ENCODE peak calls at places on chromosomes 11 and 22, in seven cellular contexts. I, D, F, S, G, R and Q are unnamed samples.

GRCh38 chr11:104668797-104669463 is 229.3 kb downstream of the CASP12 start:
- DNase-seq in I (peak; percentile 39), D (no peak), F (no peak), S (no peak), G (no peak), R (no peak), Q (no peak)

GRCh38 chr11:95245038-95245437 is 14.0 kb upstream of the SESN3 start:
- DNase-seq in I (no peak), D (no peak), F (no peak), S (no peak), G (no peak), R (no peak), Q (no peak)

GRCh38 chr11:2578006-2578933 is 121.5 kb downstream of the KCNQ1OT1 start:
- DNase-seq in I (no peak), D (no peak), F (peak; percentile 60), S (peak; percentile 1), G (no peak), R (no peak), Q (no peak)

GRCh38 chr22:38849816-38850215 is 6.0 kb upstream of the NPTXR start:
- DNase-seq in I (no peak), D (no peak), F (no peak), S (no peak), G (no peak), R (no peak), Q (no peak)

GRCh38 chr11:104152941-104153340 is 11.0 kb downstream of the PDGFD start:
- DNase-seq in I (no peak), D (no peak), F (no peak), S (no peak), G (no peak), R (no peak), Q (no peak)

GRCh38 chr22:49400866-49401598 is 426.6 kb downstream of the BRD1 start:
- DNase-seq in I (no peak), D (no peak), F (peak; percentile 22), S (no peak), G (no peak), R (peak; percentile 7), Q (peak; percentile 26)

GRCh38 chr11:125167292-125167953 is 2.9 kb downstream of the PKNOX2 start:
- DNase-seq in I (no peak), D (no peak), F (peak; percentile 77), S (no peak), G (no peak), R (no peak), Q (no peak)

GRCh38 chr11:70353900-70354568 is 44.3 kb upstream of the CTTN start:
- DNase-seq in I (no peak), D (no peak), F (no peak), S (no peak), G (no peak), R (no peak), Q (no peak)

GRCh38 chr11:126282361-126282741 is 542 bp upstream of the TIRAP start:
- DNase-seq in I (no peak), D (peak; percentile 48), F (peak; percentile 77), S (peak; percentile 20), G (peak; percentile 40), R (peak; percentile 53), Q (peak; percentile 74)

GRCh38 chr11:66546368-66546965 is at the start of gene ACTN3:
- DNase-seq in I (no peak), D (peak; percentile 32), F (peak; percentile 87), S (peak; percentile 27), G (no peak), R (peak; percentile 33), Q (no peak)

GRCh38 chr22:28220626-28221363 is 301.7 kb upstream of the PITPNB start:
- DNase-seq in I (no peak), D (no peak), F (no peak), S (no peak), G (no peak), R (no peak), Q (no peak)

GRCh38 chr11:5367461-5368074 is 16.0 kb upstream of the OR51M1 start:
- DNase-seq in I (no peak), D (peak; percentile 12), F (no peak), S (no peak), G (no peak), R (no peak), Q (no peak)

GRCh38 chr22:41775976-41776375 is 24.5 kb upstream of the CCDC134 start:
- DNase-seq in I (no peak), D (no peak), F (no peak), S (no peak), G (no peak), R (no peak), Q (no peak)

GRCh38 chr11:44939673-44940072 is 11.0 kb downstream of the TP53I11 start:
- DNase-seq in I (no peak), D (peak; percentile 72), F (no peak), S (no peak), G (no peak), R (no peak), Q (peak; percentile 80)

GRCh38 chr11:42620796-42621195 is 691.0 kb upstream of the API5 start:
- DNase-seq in I (no peak), D (no peak), F (no peak), S (no peak), G (no peak), R (no peak), Q (no peak)

GRCh38 chr22:28442951-28443876 is 236.4 kb downstream of the TTC28 start:
- DNase-seq in I (no peak), D (peak; percentile 78), F (peak; percentile 84), S (peak; percentile 65), G (peak; percentile 25), R (peak; percentile 72), Q (peak; percentile 79)

DNA sequence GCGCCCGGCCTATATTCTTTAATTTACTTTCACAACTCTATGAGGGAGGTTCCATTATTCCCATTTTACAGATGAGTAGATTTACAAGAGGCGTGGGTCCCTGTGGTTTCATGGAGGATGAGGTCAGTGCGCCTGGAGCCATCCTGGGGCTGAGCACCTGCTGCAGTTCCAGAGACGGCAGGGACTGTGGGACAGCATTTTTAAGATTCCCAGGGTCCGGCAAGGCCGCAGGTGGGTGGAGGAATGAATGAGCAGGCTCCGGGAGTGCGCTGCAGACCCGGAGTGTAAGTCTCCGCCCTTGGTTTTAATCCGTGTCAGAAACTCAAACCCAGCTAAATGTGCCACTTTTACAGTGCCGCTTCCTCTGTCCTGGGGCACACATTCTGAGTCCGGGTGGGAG is 4.1 kb upstream of the CHRM1 start:
- DNase-seq in I (no peak), D (no peak), F (no peak), S (no peak), G (no peak), R (no peak), Q (no peak)
- H3K27me3 ChIP-seq in I (no peaks in the 10 kb centered on the region), D (no peaks in the 10 kb centered on the region), F (peaks cover 69% of the 10 kb centered on the region), S (peaks cover 66% of the 10 kb centered on the region), G (peaks cover 45% of the 10 kb centered on the region), R (peaks cover 56% of the 10 kb centered on the region), Q (peaks cover 7% of the 10 kb centered on the region)

GRCh38 chr11:79931692-79932091 is 490.9 kb upstream of the TENM4 start:
- DNase-seq in I (no peak), D (no peak), F (no peak), S (no peak), G (no peak), R (no peak), Q (no peak)
- TF ChIP-seq CTCF in I (no peak), D (no peak), F (no peak), S (no peak), G (no peak), R (no peak), Q (no peak)

DNA sequence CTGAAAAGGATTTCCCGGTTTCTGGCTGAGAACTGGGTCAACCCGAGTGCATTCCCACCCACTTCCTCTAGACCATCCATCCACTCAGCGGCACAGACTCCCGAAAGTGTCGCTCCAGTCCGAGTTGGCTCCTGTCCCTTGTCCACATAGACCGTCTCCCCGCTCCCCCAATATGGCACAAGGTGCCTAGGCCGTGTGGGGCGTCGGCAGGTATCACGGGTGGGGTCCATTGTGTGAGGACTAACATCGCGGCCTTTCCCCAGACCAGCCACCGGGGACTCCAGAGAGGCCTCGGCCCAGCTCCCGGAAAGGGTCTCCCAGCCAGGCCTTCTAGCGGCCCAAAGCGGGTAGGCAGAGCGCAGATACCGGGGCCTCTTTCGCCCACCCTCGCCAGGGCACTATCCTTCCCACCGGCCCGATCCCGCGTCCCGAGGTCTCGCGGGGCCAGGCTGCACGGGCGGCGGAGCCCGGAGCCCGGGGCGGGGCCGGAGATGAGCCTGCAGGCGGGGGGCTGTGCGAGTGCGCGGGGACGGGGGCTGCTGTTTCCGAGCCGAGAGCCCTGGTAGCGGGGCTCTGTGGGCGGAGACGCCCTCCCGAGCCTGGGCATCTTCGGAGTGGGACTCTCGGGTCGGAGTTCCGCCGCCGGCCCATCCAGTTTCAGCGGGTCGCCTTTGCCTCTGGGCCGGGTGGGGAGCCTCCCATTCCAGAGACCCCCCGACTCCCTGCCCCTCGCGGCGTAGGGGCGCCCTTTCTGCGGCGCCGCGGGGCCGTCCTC is 21.1 kb downstream of the SERPINH1 start:
- DNase-seq in I (no peak), D (peak; percentile 66), F (peak; percentile 87), S (no peak), G (peak; percentile 57), R (peak; percentile 44), Q (peak; percentile 73)
- H3K27ac ChIP-seq in I (no peak overlapping the region), D (peak overlapping the region; percentile 98), F (peak overlapping the region; percentile 97), S (peak overlapping the region; percentile 87), G (peak overlapping the region; percentile 53), R (peak overlapping the region; percentile 39), Q (peak overlapping the region; percentile 97)

GRCh38 chr22:22214819-22215329 is 29.7 kb upstream of the VPREB1 start:
- DNase-seq in I (no peak), D (no peak), F (no peak), S (no peak), G (no peak), R (no peak), Q (no peak)
- H3K27me3 ChIP-seq in I (no peaks in the 10 kb centered on the region), D (no peaks in the 10 kb centered on the region), F (peaks cover 13% of the 10 kb centered on the region), S (no peaks in the 10 kb centered on the region), G (no peaks in the 10 kb centered on the region), R (no peaks in the 10 kb centered on the region), Q (no peaks in the 10 kb centered on the region)